ENCODE peak calls at places on chromosomes 16 and 17, in nine cellular contexts. G, W, P, D, C, T, S, B and K are unnamed samples.

GRCh38 chr17:30421592-30421991 is 42.9 kb downstream of the CPD start:
- DNase-seq in G (no peak), W (no peak), P (no peak), D (no peak), C (no peak), T (no peak), S (no peak), B (no peak), K (no peak)

GRCh38 chr16:11079657-11080187 is 135.4 kb downstream of the CLEC16A start:
- DNase-seq in G (no peak), W (no peak), P (peak), D (peak), C (peak), T (no peak), S (peak), B (no peak), K (peak)

GRCh38 chr16:8048433-8048832 is 541.9 kb downstream of the TMEM114 start:
- DNase-seq in G (no peak), W (no peak), P (no peak), D (no peak), C (no peak), T (no peak), S (no peak), B (no peak), K (no peak)

GRCh38 chr17:77374170-77374936 is 233.6 kb downstream of the SEC14L1 start:
- DNase-seq in G (no peak), W (peak), P (no peak), D (no peak), C (peak), T (peak), S (peak), B (peak), K (no peak)

GRCh38 chr17:21452377-21453143 is 76.4 kb downstream of the KCNJ12 start:
- DNase-seq in G (no peak), W (peak), P (peak), D (no peak), C (peak), T (peak), S (peak), B (peak), K (peak)

GRCh38 chr17:45429338-45430005 is 3.2 kb downstream of the ARHGAP27 start:
- DNase-seq in G (no peak), W (no peak), P (no peak), D (peak), C (no peak), T (no peak), S (no peak), B (no peak), K (no peak)

GRCh38 chr17:75779250-75779986 is 5.2 kb upstream of the UNK start:
- DNase-seq in G (peak), W (peak), P (peak), D (peak), C (peak), T (peak), S (peak), B (peak), K (peak)

GRCh38 chr17:63274156-63274555 is 171.9 kb downstream of the CYB561 start:
- DNase-seq in G (no peak), W (no peak), P (no peak), D (no peak), C (no peak), T (peak), S (no peak), B (no peak), K (no peak)

GRCh38 chr17:40582328-40582901 is 17.1 kb upstream of the CCR7 start:
- DNase-seq in G (no peak), W (peak), P (no peak), D (no peak), C (no peak), T (peak), S (no peak), B (no peak), K (no peak)

GRCh38 chr16:22329199-22329695 is 32.0 kb downstream of the POLR3E start:
- DNase-seq in G (no peak), W (peak), P (no peak), D (no peak), C (no peak), T (no peak), S (no peak), B (no peak), K (no peak)

GRCh38 chr16:2771496-2772402 is 5.3 kb downstream of the ELOB start:
- DNase-seq in G (no peak), W (no peak), P (no peak), D (no peak), C (no peak), T (no peak), S (no peak), B (no peak), K (no peak)

GRCh38 chr16:46918400-46918799 is 34.2 kb downstream of the GPT2 start:
- DNase-seq in G (no peak), W (no peak), P (no peak), D (no peak), C (no peak), T (no peak), S (no peak), B (no peak), K (no peak)

GRCh38 chr17:74045608-74046007 is 157.9 kb upstream of the RPL38 start:
- DNase-seq in G (no peak), W (no peak), P (no peak), D (peak), C (no peak), T (no peak), S (no peak), B (no peak), K (no peak)

GRCh38 chr16:69328854-69329316 is 1.5 kb downstream of the PDF start:
- DNase-seq in G (no peak), W (peak), P (no peak), D (peak), C (no peak), T (no peak), S (no peak), B (no peak), K (peak)

GRCh38 chr16:13453325-13453724 is 466.6 kb upstream of the ERCC4 start:
- DNase-seq in G (no peak), W (no peak), P (no peak), D (no peak), C (no peak), T (no peak), S (no peak), B (no peak), K (no peak)

GRCh38 chr17:50033316-50033715 is 22.6 kb upstream of the ITGA3 start:
- DNase-seq in G (no peak), W (peak), P (no peak), D (no peak), C (no peak), T (no peak), S (no peak), B (no peak), K (no peak)

GRCh38 chr16:57132470-57132869 is 40.1 kb downstream of the CPNE2 start:
- DNase-seq in G (no peak), W (no peak), P (no peak), D (peak), C (no peak), T (no peak), S (no peak), B (peak), K (no peak)

GRCh38 chr17:57940217-57940616 is 15.0 kb downstream of the CUEDC1 start:
- DNase-seq in G (no peak), W (no peak), P (no peak), D (no peak), C (no peak), T (no peak), S (no peak), B (no peak), K (no peak)

GRCh38 chr16:23182675-23183485 is at the start of gene SCNN1G:
- DNase-seq in G (peak), W (no peak), P (no peak), D (no peak), C (no peak), T (peak), S (no peak), B (peak), K (no peak)

GRCh38 chr17:57577751-57578607 is 167.1 kb downstream of the CCDC182 start:
- DNase-seq in G (no peak), W (no peak), P (no peak), D (no peak), C (peak), T (peak), S (peak), B (peak), K (no peak)

GRCh38 chr17:79741751-79742588 is 11.2 kb downstream of the ENPP7 start:
- DNase-seq in G (peak), W (peak), P (no peak), D (no peak), C (no peak), T (peak), S (peak), B (peak), K (no peak)

GRCh38 chr17:75918112-75918445 is 13.4 kb upstream of the MRPL38 start:
- DNase-seq in G (no peak), W (no peak), P (no peak), D (no peak), C (no peak), T (no peak), S (no peak), B (no peak), K (no peak)

GRCh38 chr17:68052810-68053209 is 17.3 kb downstream of the KPNA2 start:
- DNase-seq in G (no peak), W (peak), P (no peak), D (no peak), C (no peak), T (peak), S (no peak), B (no peak), K (no peak)

GRCh38 chr16:7423436-7423941 is 90.8 kb downstream of the RBFOX1 start:
- DNase-seq in G (no peak), W (no peak), P (no peak), D (no peak), C (no peak), T (no peak), S (no peak), B (no peak), K (no peak)

GRCh38 chr16:11004351-11004750 is 60.0 kb downstream of the CLEC16A start:
- DNase-seq in G (no peak), W (no peak), P (no peak), D (no peak), C (no peak), T (no peak), S (no peak), B (no peak), K (no peak)

GRCh38 chr16:64437706-64438329 is 684.0 kb downstream of the CDH11 start:
- DNase-seq in G (no peak), W (no peak), P (no peak), D (no peak), C (no peak), T (no peak), S (no peak), B (no peak), K (no peak)

GRCh38 chr17:67578058-67578457 is 139.7 kb upstream of the NOL11 start:
- DNase-seq in G (no peak), W (no peak), P (no peak), D (no peak), C (no peak), T (no peak), S (no peak), B (no peak), K (no peak)

GRCh38 chr17:40329981-40330794 is 21.2 kb downstream of the RARA start:
- DNase-seq in G (no peak), W (no peak), P (no peak), D (peak), C (no peak), T (peak), S (no peak), B (no peak), K (no peak)

GRCh38 chr16:87541882-87542234 is 49.0 kb upstream of the ZCCHC14 start:
- DNase-seq in G (no peak), W (no peak), P (no peak), D (no peak), C (no peak), T (no peak), S (no peak), B (no peak), K (no peak)

GRCh38 chr16:65315004-65315398 is 193.1 kb upstream of the CDH11 start:
- DNase-seq in G (no peak), W (peak), P (no peak), D (no peak), C (no peak), T (peak), S (peak), B (peak), K (no peak)

GRCh38 chr16:56279132-56279531 is 87.8 kb downstream of the GNAO1 start:
- DNase-seq in G (no peak), W (no peak), P (no peak), D (peak), C (no peak), T (no peak), S (no peak), B (no peak), K (no peak)

GRCh38 chr17:58677204-58677880 is 14.5 kb downstream of the TEX14 start:
- DNase-seq in G (no peak), W (no peak), P (no peak), D (peak), C (no peak), T (no peak), S (no peak), B (no peak), K (no peak)

GRCh38 chr17:44911133-44912001 is 3.9 kb downstream of the GFAP start:
- DNase-seq in G (peak), W (no peak), P (no peak), D (peak), C (no peak), T (peak), S (peak), B (peak), K (no peak)

GRCh38 chr17:40124279-40125141 is 2.7 kb downstream of the MSL1 start:
- DNase-seq in G (no peak), W (no peak), P (no peak), D (no peak), C (no peak), T (no peak), S (no peak), B (peak), K (no peak)

GRCh38 chr16:79047337-79047736 is 553.2 kb downstream of the MAF start:
- DNase-seq in G (peak), W (no peak), P (no peak), D (no peak), C (no peak), T (no peak), S (no peak), B (no peak), K (no peak)

GRCh38 chr16:88920618-88921602 is 54.5 kb upstream of the PABPN1L start:
- DNase-seq in G (no peak), W (no peak), P (peak), D (no peak), C (peak), T (peak), S (peak), B (peak), K (peak)

GRCh38 chr16:75308011-75308410 is 56.6 kb upstream of the BCAR1 start:
- DNase-seq in G (no peak), W (no peak), P (no peak), D (no peak), C (no peak), T (no peak), S (no peak), B (no peak), K (no peak)

GRCh38 chr16:70375636-70376611 is 29.2 kb downstream of the DDX19A start:
- DNase-seq in G (no peak), W (no peak), P (no peak), D (no peak), C (no peak), T (no peak), S (no peak), B (no peak), K (no peak)

GRCh38 chr17:49439673-49440571 is 25.2 kb upstream of the PHB1 start:
- DNase-seq in G (no peak), W (peak), P (no peak), D (no peak), C (no peak), T (no peak), S (no peak), B (no peak), K (no peak)

GRCh38 chr16:20762404-20763123 is 1.2 kb upstream of the ACSM3 start:
- DNase-seq in G (no peak), W (no peak), P (no peak), D (no peak), C (no peak), T (no peak), S (no peak), B (no peak), K (no peak)
- H3K4me3 ChIP-seq in G (no peak), W (no peak), P (no peak), D (no peak), C (no peak), T (no peak), S (no peak), B (no peak), K (no peak)

DNA sequence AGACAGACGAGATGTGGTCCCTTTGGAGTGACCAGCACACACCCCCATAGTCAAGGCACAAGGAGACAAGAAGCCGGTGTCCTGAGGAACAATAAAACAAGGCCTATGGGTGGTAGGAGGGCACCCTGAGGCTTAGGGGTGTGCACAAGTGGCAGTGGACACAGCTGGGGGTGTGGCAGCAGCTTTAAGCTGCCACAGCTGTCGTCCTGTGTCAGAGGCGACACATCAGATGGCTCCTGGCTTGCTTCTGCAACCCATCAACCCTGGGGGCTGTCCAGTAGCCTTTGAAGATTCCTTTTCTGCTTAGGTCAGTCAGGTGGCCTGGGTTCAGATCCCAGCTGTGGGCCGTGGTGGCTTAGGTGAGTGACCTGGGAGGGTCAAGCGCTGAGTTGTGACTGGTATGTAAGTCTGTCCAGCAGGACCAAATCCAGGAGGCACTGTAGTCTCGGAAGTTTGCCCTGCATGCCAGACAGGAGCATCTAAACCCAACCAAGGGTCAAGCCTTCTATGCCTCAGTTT is 15.8 kb downstream of the DRC3 start:
- DNase-seq in G (no peak), W (no peak), P (no peak), D (no peak), C (no peak), T (no peak), S (no peak), B (no peak), K (no peak)
- TF ChIP-seq CTCF in G (no peak), W (no peak), P (no peak), D (no peak), C (no peak), T (no peak), S (no peak), B (no peak), K (no peak)

GRCh38 chr16:27602103-27602502 is 52.2 kb downstream of the KATNIP start:
- DNase-seq in G (no peak), W (no peak), P (no peak), D (no peak), C (no peak), T (no peak), S (no peak), B (no peak), K (no peak)
- H3K4me3 ChIP-seq in G (no peak), W (no peak), P (no peak), D (no peak), C (no peak), T (no peak), S (no peak), B (no peak), K (no peak)

GRCh38 chr17:41982026-41982989 is 15.7 kb downstream of the CNP start:
- DNase-seq in G (no peak), W (peak), P (no peak), D (no peak), C (no peak), T (no peak), S (no peak), B (no peak), K (no peak)
- TF ChIP-seq CTCF in G (no peak), W (no peak), P (no peak), D (no peak), C (no peak), T (no peak), S (no peak), B (no peak), K (no peak)

GRCh38 chr16:77721752-77722314 is 481 bp upstream of the NUDT7 start:
- DNase-seq in G (no peak), W (no peak), P (no peak), D (no peak), C (no peak), T (no peak), S (no peak), B (no peak), K (no peak)
- H3K4me3 ChIP-seq in G (peak), W (no peak), P (peak), D (peak), C (peak), T (peak), S (peak), B (peak), K (no peak)

DNA sequence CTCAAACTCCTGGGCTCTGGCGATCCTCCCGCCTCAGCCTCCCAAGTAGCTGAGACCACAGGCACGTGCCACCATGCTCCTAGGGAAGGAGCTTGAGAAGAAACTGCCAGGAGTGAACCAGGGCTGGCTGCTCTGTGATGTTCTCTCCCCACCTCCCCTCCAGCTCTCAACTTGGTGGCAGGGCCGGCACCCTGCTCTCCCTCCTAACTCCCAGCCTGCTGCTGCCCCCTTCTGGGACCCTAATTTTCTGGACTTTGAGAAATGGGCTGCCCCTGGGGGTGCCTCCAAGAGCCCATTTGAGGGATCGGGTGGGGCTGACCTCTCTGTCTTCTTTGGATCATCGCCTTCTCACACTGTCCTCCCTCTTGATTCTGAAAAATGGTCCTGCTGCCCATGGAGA is 14.9 kb upstream of the STAT3 start:
- DNase-seq in G (no peak), W (no peak), P (no peak), D (no peak), C (no peak), T (no peak), S (no peak), B (peak), K (no peak)
- TF ChIP-seq CTCF in G (peak), W (no peak), P (peak), D (no peak), C (peak), T (peak), S (no peak), B (no peak), K (peak)

GRCh38 chr17:81004336-81005015 is 12.8 kb downstream of the CHMP6 start:
- DNase-seq in G (no peak), W (no peak), P (no peak), D (no peak), C (no peak), T (no peak), S (no peak), B (no peak), K (no peak)
- H3K4me3 ChIP-seq in G (peak), W (no peak), P (no peak), D (no peak), C (peak), T (peak), S (peak), B (peak), K (peak)

GRCh38 chr17:31538080-31538762 is 146.7 kb downstream of the RAB11FIP4 start:
- DNase-seq in G (no peak), W (no peak), P (no peak), D (no peak), C (no peak), T (no peak), S (no peak), B (no peak), K (no peak)

GRCh38 chr17:31540602-31541307 is 149.3 kb downstream of the RAB11FIP4 start:
- DNase-seq in G (no peak), W (no peak), P (no peak), D (no peak), C (no peak), T (no peak), S (no peak), B (no peak), K (no peak)

GRCh38 chr17:31537558-31537957 is 146.1 kb downstream of the RAB11FIP4 start:
- DNase-seq in G (no peak), W (no peak), P (no peak), D (no peak), C (no peak), T (no peak), S (peak), B (no peak), K (no peak)

GRCh38 chr17:31544186-31544585 is 152.7 kb downstream of the RAB11FIP4 start:
- DNase-seq in G (no peak), W (no peak), P (no peak), D (no peak), C (no peak), T (no peak), S (no peak), B (no peak), K (no peak)

GRCh38 chr17:31541559-31541958 is 150.1 kb downstream of the RAB11FIP4 start:
- DNase-seq in G (no peak), W (no peak), P (no peak), D (no peak), C (no peak), T (no peak), S (no peak), B (no peak), K (no peak)
- TF ChIP-seq CTCF in G (no peak), W (no peak), P (no peak), D (no peak), C (peak), T (no peak), S (no peak), B (no peak), K (peak)

GRCh38 chr17:18087610-18088491 is at the start of gene DRG2:
- DNase-seq in G (peak), W (peak), P (peak), D (peak), C (peak), T (peak), S (peak), B (peak), K (peak)
- H3K4me3 ChIP-seq in G (peak), W (peak), P (peak), D (peak), C (peak), T (peak), S (peak), B (peak), K (peak)

GRCh38 chr16:4271176-4272113 is 1.4 kb downstream of the TFAP4 start:
- DNase-seq in G (peak), W (peak), P (no peak), D (peak), C (peak), T (peak), S (peak), B (peak), K (peak)
- TF ChIP-seq CTCF in G (peak), W (no peak), P (no peak), D (no peak), C (no peak), T (peak), S (no peak), B (no peak), K (no peak)